ENCODE peak calls at places on chromosomes 11 and 22, in six cellular contexts. S is breast epithelium, B is stomach, L is heart left ventricle, A is sigmoid colon, Y is uterus. I is an unnamed sample.

GRCh38 chr22:19843107-19843856 is 11.4 kb downstream of the GNB1L start:
- DNase-seq in S (no peak), A (peak; percentile 46), B (peak; percentile 48), Y (no peak), L (no peak), I (no peak)

GRCh38 chr11:44797051-44797450 is 70.3 kb downstream of the TSPAN18 start:
- DNase-seq in Y (no peak), A (no peak), L (no peak), S (no peak), B (no peak), I (no peak)

GRCh38 chr11:65782816-65783228 is 2.0 kb upstream of the AP5B1 start:
- DNase-seq in L (no peak), A (peak; percentile 61), S (no peak), B (no peak), Y (no peak), I (no peak)

GRCh38 chr11:29773656-29774264 is 243.1 kb downstream of the KCNA4 start:
- DNase-seq in Y (no peak), A (no peak), L (peak; percentile 54), B (no peak), S (no peak), I (no peak)

GRCh38 chr22:46604306-46604690 is 15.9 kb upstream of the GRAMD4 start:
- DNase-seq in S (no peak), A (no peak), Y (no peak), B (no peak), L (no peak), I (no peak)

GRCh38 chr11:5476184-5476819 is 12.2 kb upstream of the OR52D1 start:
- DNase-seq in Y (no peak), A (no peak), L (peak; percentile 37), B (peak; percentile 36), S (no peak), I (peak; percentile 13)

GRCh38 chr22:33579448-33580093 is 340.7 kb downstream of the LARGE1 start:
- DNase-seq in Y (peak; percentile 31), B (peak; percentile 68), L (peak; percentile 70), A (peak; percentile 73), S (peak; percentile 57), I (peak; percentile 50)

GRCh38 chr11:61392991-61393595 is 706 bp downstream of the TMEM216 start:
- DNase-seq in A (no peak), Y (no peak), B (no peak), S (no peak), L (no peak), I (no peak)

GRCh38 chr11:28342704-28343103 is 234.5 kb downstream of the METTL15 start:
- DNase-seq in L (no peak), A (no peak), B (no peak), S (no peak), Y (no peak), I (no peak)

GRCh38 chr22:30204742-30205111 is 41.8 kb downstream of the LIF start:
- DNase-seq in Y (peak; percentile 68), L (no peak), A (no peak), S (no peak), B (peak; percentile 59), I (peak; percentile 56)

GRCh38 chr11:112584674-112585073 is 324.0 kb upstream of the PLET1 start:
- DNase-seq in S (no peak), B (no peak), L (no peak), A (no peak), Y (no peak), I (no peak)

GRCh38 chr11:128941573-128942271 is 949 bp downstream of the TP53AIP1 start:
- DNase-seq in Y (no peak), L (no peak), B (no peak), A (no peak), S (no peak), I (peak; percentile 24)

GRCh38 chr11:123607781-123608180 is 46.6 kb downstream of the SCN3B start:
- DNase-seq in A (no peak), Y (no peak), S (no peak), L (no peak), B (no peak), I (no peak)

GRCh38 chr11:38252620-38253019 is 1654.6 kb upstream of the RAG2 start:
- DNase-seq in A (no peak), S (no peak), B (no peak), Y (no peak), L (no peak), I (no peak)

GRCh38 chr11:125390949-125391348 is 105.1 kb downstream of the FEZ1 start:
- DNase-seq in Y (no peak), L (no peak), B (no peak), A (peak; percentile 2), S (peak; percentile 2), I (no peak)

GRCh38 chr11:108929241-108929640 is 264.4 kb downstream of the DDX10 start:
- DNase-seq in A (no peak), B (no peak), S (no peak), L (no peak), Y (no peak), I (no peak)

GRCh38 chr11:95138448-95138847 is 48.8 kb downstream of the ENDOD1 start:
- DNase-seq in Y (no peak), L (no peak), B (no peak), S (no peak), A (no peak), I (no peak)

GRCh38 chr11:66858186-66858938 is 1.5 kb downstream of the LRFN4 start:
- DNase-seq in Y (no peak), S (no peak), L (no peak), A (peak; percentile 68), B (no peak), I (no peak)

GRCh38 chr11:5246772-5247478 is 2.7 kb downstream of the HBG1 start:
- DNase-seq in A (no peak), Y (no peak), L (no peak), B (no peak), S (no peak), I (no peak)

GRCh38 chr11:133832096-133833081 is 12.9 kb downstream of the SPATA19 start:
- DNase-seq in S (no peak), L (no peak), Y (no peak), A (no peak), B (no peak), I (no peak)

GRCh38 chr22:35839811-35840739 is 122.4 kb downstream of the APOL5 start:
- DNase-seq in A (peak; percentile 94), L (peak; percentile 91), Y (peak; percentile 90), S (peak; percentile 68), B (peak; percentile 72), I (peak; percentile 82)

GRCh38 chr11:55726715-55727324 is 46.4 kb upstream of the OR5D13 start:
- DNase-seq in S (no peak), B (no peak), Y (no peak), A (no peak), L (no peak), I (no peak)

GRCh38 chr11:105156720-105157119 is 17.2 kb upstream of the CARD18 start:
- DNase-seq in S (no peak), Y (no peak), B (no peak), L (no peak), A (no peak), I (no peak)

GRCh38 chr11:2912498-2912897 is 16.7 kb downstream of the PHLDA2 start:
- DNase-seq in L (no peak), B (peak; percentile 96), A (no peak), Y (no peak), S (peak; percentile 96), I (peak; percentile 95)

GRCh38 chr22:26552466-26552865 is 37.5 kb downstream of the TPST2 start:
- DNase-seq in Y (no peak), S (no peak), L (no peak), B (no peak), A (no peak), I (no peak)

GRCh38 chr22:26551568-26551967 is 38.4 kb downstream of the TPST2 start:
- DNase-seq in Y (no peak), B (no peak), S (no peak), A (no peak), L (no peak), I (no peak)

GRCh38 chr22:26548984-26549383 is 36.7 kb upstream of the TFIP11 start:
- DNase-seq in L (no peak), A (no peak), Y (no peak), B (no peak), S (no peak), I (peak; percentile 80)

GRCh38 chr22:26549902-26550497 is 37.7 kb upstream of the TFIP11 start:
- DNase-seq in Y (no peak), A (no peak), B (no peak), L (no peak), S (no peak), I (no peak)

DNA sequence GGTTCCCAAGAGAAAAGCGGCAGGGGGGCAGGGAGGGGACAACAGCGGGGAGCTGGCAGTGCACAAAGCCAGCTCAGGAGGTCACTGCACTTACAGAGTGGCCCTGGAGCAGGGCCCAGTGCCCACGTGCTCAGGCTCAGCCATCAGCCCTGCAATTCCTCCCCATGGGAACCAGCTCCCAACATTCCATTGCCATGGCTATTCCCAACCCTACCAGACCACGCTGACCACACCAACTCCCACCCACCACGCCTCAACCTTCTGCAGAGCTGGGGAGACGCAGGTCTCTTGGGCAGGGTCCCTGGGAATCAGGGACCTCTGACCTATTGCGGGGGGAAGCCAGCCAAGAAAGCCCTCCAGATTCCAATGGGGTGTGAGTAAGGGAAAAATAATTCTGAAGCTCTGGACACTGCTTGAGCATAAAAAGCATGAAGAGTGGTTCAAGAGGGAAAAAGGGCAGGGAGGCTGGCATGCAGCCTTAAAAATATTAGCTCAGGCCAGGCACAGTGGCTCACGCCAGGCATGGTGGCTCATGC is 38.3 kb upstream of the TFIP11 start:
- DNase-seq in B (no peak), Y (peak; percentile 19), S (no peak), L (peak; percentile 86), A (no peak), I (no peak)
- H3K4me1 ChIP-seq in B (peaks cover 13% of the 10 kb centered on the region), Y (no peaks in the 10 kb centered on the region), S (no peaks in the 10 kb centered on the region), L (peaks cover 47% of the 10 kb centered on the region), A (no peaks in the 10 kb centered on the region), I (no peaks in the 10 kb centered on the region)

DNA sequence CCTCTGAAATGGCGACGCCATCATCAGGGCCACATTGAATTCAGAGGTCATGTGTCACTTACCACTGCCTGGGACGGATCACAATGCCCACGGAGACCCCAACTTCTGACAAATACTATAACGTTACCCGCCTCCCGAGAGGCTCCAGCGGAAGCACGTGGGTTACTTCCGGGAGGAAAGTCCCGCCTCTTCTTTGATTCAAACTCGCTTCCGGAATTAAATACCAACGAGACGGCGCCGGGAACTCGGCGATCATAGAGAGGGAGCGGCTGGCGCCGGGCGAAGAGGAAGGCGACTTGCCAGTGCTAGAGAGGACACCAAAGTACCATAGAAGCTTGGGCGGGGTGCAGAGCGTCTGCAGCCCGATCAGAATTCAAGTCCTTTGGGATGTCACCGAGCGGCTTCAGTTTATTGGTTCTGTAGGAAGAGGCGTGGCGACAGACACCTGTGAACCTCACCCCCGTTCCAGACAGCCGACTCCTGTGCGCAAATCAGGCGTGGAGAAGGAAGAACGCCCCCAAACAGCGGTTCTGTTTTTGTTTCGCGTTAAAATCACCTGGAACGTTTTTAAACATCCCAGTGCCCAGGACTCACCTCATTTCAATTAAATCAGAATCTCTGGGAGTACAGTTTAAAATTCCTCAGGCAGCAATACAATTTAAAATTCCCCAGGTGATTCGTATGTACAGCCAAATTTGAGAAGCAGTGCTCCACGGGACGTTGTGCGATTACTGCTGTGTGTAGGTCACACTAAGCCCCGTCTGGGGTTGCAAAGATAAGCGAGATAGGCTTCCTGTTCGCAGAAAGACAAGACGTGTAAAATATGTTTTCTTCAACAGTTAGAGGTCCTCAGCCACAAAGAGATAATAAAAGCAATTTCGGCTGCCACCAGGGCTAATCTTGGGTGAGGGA is at the start of gene TIMM10:
- DNase-seq in B (peak; percentile 98), L (peak; percentile 96), A (peak; percentile 98), S (peak; percentile 96), Y (peak; percentile 93), I (peak; percentile 98)
- TF ChIP-seq POLR2A in B (no peak), L (peak; percentile 25), A (peak; percentile 37), S (no peak), Y (peak; percentile 66), I (peak; percentile 55)

GRCh38 chr22:40922484-40923303 is 28.5 kb upstream of the RBX1 start:
- DNase-seq in B (no peak), A (no peak), L (no peak), S (no peak), Y (no peak), I (peak; percentile 36)
- H3K36me3 ChIP-seq in B (peaks cover 82% of the 10 kb centered on the region), A (peaks cover 71% of the 10 kb centered on the region), L (peaks cover 92% of the 10 kb centered on the region), S (no peaks in the 10 kb centered on the region), Y (no peaks in the 10 kb centered on the region), I (no peaks in the 10 kb centered on the region)

GRCh38 chr11:31809543-31809856 is 1.6 kb downstream of the PAX6 start:
- DNase-seq in B (no peak), Y (no peak), S (no peak), L (no peak), A (no peak), I (no peak)
- H3K4me1 ChIP-seq in B (peaks cover 72% of the 10 kb centered on the region), Y (no peaks in the 10 kb centered on the region), S (peaks cover 24% of the 10 kb centered on the region), L (peaks cover 51% of the 10 kb centered on the region), A (no peaks in the 10 kb centered on the region), I (peaks cover 14% of the 10 kb centered on the region)